ENCODE peak calls at places on chromosome 14, in ten cellular contexts. C, U, O, T, G, V, B, J, Y and N are unnamed samples.

GRCh38 chr14:68217891-68218290 is 398.3 kb downstream of the RAD51B start:
- DNase-seq in C (no peak), U (no peak), O (no peak), T (no peak), G (no peak), V (no peak), B (no peak), J (no peak), Y (no peak), N (no peak)

GRCh38 chr14:50510157-50510556 is 22.2 kb downstream of the MAP4K5 start:
- DNase-seq in C (no peak), U (no peak), O (no peak), T (no peak), G (no peak), V (no peak), B (no peak), J (no peak), Y (no peak), N (no peak)

GRCh38 chr14:55073856-55074255 is 22.4 kb downstream of the MAPK1IP1L start:
- DNase-seq in C (no peak), U (peak), O (no peak), T (no peak), G (no peak), V (no peak), B (no peak), J (no peak), Y (no peak), N (no peak)

GRCh38 chr14:51564460-51564859 is 87.2 kb upstream of the FRMD6 start:
- DNase-seq in C (no peak), U (no peak), O (no peak), T (no peak), G (no peak), V (no peak), B (no peak), J (no peak), Y (no peak), N (no peak)

GRCh38 chr14:105047283-105048016 is 17.8 kb downstream of the GPR132 start:
- DNase-seq in C (peak), U (no peak), O (no peak), T (no peak), G (no peak), V (no peak), B (no peak), J (no peak), Y (no peak), N (no peak)

GRCh38 chr14:101063121-101063520 is 159.6 kb upstream of the RTL1 start:
- DNase-seq in C (no peak), U (no peak), O (no peak), T (no peak), G (no peak), V (no peak), B (no peak), J (no peak), Y (no peak), N (no peak)

GRCh38 chr14:62428429-62429203 is 616.6 kb downstream of the KCNH5 start:
- DNase-seq in C (no peak), U (no peak), O (peak), T (no peak), G (no peak), V (peak), B (no peak), J (peak), Y (no peak), N (peak)

GRCh38 chr14:35865611-35866010 is 39.5 kb downstream of the BRMS1L start:
- DNase-seq in C (no peak), U (no peak), O (no peak), T (no peak), G (no peak), V (no peak), B (no peak), J (no peak), Y (no peak), N (no peak)

GRCh38 chr14:93114713-93115068 is 1.0 kb downstream of the ITPK1 start:
- DNase-seq in C (peak), U (no peak), O (no peak), T (no peak), G (no peak), V (no peak), B (peak), J (no peak), Y (no peak), N (no peak)

GRCh38 chr14:68977137-68977740 is 1.9 kb downstream of the ACTN1 start:
- DNase-seq in C (peak), U (no peak), O (no peak), T (no peak), G (no peak), V (no peak), B (no peak), J (no peak), Y (no peak), N (peak)

GRCh38 chr14:69036757-69037506 is 57.8 kb upstream of the ACTN1 start:
- DNase-seq in C (no peak), U (no peak), O (peak), T (no peak), G (no peak), V (no peak), B (no peak), J (no peak), Y (no peak), N (no peak)

GRCh38 chr14:26448181-26448855 is 149.5 kb downstream of the NOVA1 start:
- DNase-seq in C (no peak), U (no peak), O (no peak), T (no peak), G (no peak), V (no peak), B (no peak), J (no peak), Y (no peak), N (no peak)

GRCh38 chr14:100408350-100409015 is 85.3 kb downstream of the SLC25A47 start:
- DNase-seq in C (no peak), U (peak), O (no peak), T (no peak), G (no peak), V (peak), B (no peak), J (peak), Y (no peak), N (no peak)

GRCh38 chr14:23153891-23154796 is 29.3 kb downstream of the SLC7A8 start:
- DNase-seq in C (peak), U (peak), O (no peak), T (peak), G (peak), V (peak), B (peak), J (peak), Y (no peak), N (no peak)

GRCh38 chr14:93582516-93582915 is 151.8 kb downstream of the UNC79 start:
- DNase-seq in C (no peak), U (no peak), O (no peak), T (no peak), G (no peak), V (no peak), B (no peak), J (no peak), Y (no peak), N (no peak)